ENCODE peak calls at places on chromosomes 12 and 14, in seven cellular contexts. One of them, this sample, is unnamed.

GRCh38 chr14:91223028-91223783 is 21.3 kb downstream of the GPR68 start:
- DNase-seq in AG04450: no peak
- DNase-seq in activated CD4-positive, alpha-beta T cell treated with anti-CD3 and anti-CD28 coated beads, Interleukin-2, amount 10 ng/mL, durations not matched to agents 7 days and 5 days: no peak
- DNase-seq in HCEC 1CT: peak; percentile 24
- DNase-seq in H4: no peak
- DNase-seq in H54: no peak
- DNase-seq in progenitor cell of endocrine pancreas: no peak
- DNase-seq in this sample: peak; percentile 56

GRCh38 chr12:63294327-63294632 is 143.3 kb upstream of the AVPR1A start:
- DNase-seq in AG04450: no peak
- DNase-seq in activated CD4-positive, alpha-beta T cell treated with anti-CD3 and anti-CD28 coated beads, Interleukin-2, amount 10 ng/mL, durations not matched to agents 7 days and 5 days: no peak
- DNase-seq in HCEC 1CT: peak; percentile 10
- DNase-seq in H4: peak; percentile 85
- DNase-seq in H54: peak; percentile 15
- DNase-seq in progenitor cell of endocrine pancreas: no peak
- DNase-seq in this sample: peak; percentile 67

GRCh38 chr14:63045612-63046320 is 508 bp upstream of the KCNH5 start:
- DNase-seq in AG04450: peak; percentile 26
- DNase-seq in activated CD4-positive, alpha-beta T cell treated with anti-CD3 and anti-CD28 coated beads, Interleukin-2, amount 10 ng/mL, durations not matched to agents 7 days and 5 days: no peak
- DNase-seq in HCEC 1CT: peak; percentile 49
- DNase-seq in H4: peak; percentile 17
- DNase-seq in H54: no peak
- DNase-seq in progenitor cell of endocrine pancreas: peak; percentile 76
- DNase-seq in this sample: peak; percentile 21

GRCh38 chr12:54977155-54977554 is 7.4 kb downstream of the TESPA1 start:
- DNase-seq in AG04450: no peak
- DNase-seq in activated CD4-positive, alpha-beta T cell treated with anti-CD3 and anti-CD28 coated beads, Interleukin-2, amount 10 ng/mL, durations not matched to agents 7 days and 5 days: no peak
- DNase-seq in HCEC 1CT: peak; percentile 65
- DNase-seq in H4: no peak
- DNase-seq in H54: peak; percentile 10
- DNase-seq in progenitor cell of endocrine pancreas: no peak
- DNase-seq in this sample: peak; percentile 69

GRCh38 chr12:81329088-81329487 is 251.2 kb downstream of the ACSS3 start:
- DNase-seq in AG04450: no peak
- DNase-seq in activated CD4-positive, alpha-beta T cell treated with anti-CD3 and anti-CD28 coated beads, Interleukin-2, amount 10 ng/mL, durations not matched to agents 7 days and 5 days: no peak
- DNase-seq in HCEC 1CT: peak; percentile 47
- DNase-seq in H4: peak; percentile 61
- DNase-seq in H54: peak; percentile 11
- DNase-seq in progenitor cell of endocrine pancreas: no peak
- DNase-seq in this sample: peak; percentile 59

GRCh38 chr12:120992989-120993388 is 14.6 kb downstream of the HNF1A start:
- DNase-seq in AG04450: no peak
- DNase-seq in activated CD4-positive, alpha-beta T cell treated with anti-CD3 and anti-CD28 coated beads, Interleukin-2, amount 10 ng/mL, durations not matched to agents 7 days and 5 days: no peak
- DNase-seq in HCEC 1CT: no peak
- DNase-seq in H4: no peak
- DNase-seq in H54: no peak
- DNase-seq in progenitor cell of endocrine pancreas: no peak
- DNase-seq in this sample: no peak

GRCh38 chr12:5512585-5512970 is 80.7 kb downstream of the NTF3 start:
- DNase-seq in AG04450: no peak
- DNase-seq in activated CD4-positive, alpha-beta T cell treated with anti-CD3 and anti-CD28 coated beads, Interleukin-2, amount 10 ng/mL, durations not matched to agents 7 days and 5 days: no peak
- DNase-seq in HCEC 1CT: no peak
- DNase-seq in H4: no peak
- DNase-seq in H54: no peak
- DNase-seq in progenitor cell of endocrine pancreas: peak; percentile 7
- DNase-seq in this sample: no peak

GRCh38 chr12:48003226-48004038 is 844 bp downstream of the COL2A1 start:
- DNase-seq in AG04450: no peak
- DNase-seq in activated CD4-positive, alpha-beta T cell treated with anti-CD3 and anti-CD28 coated beads, Interleukin-2, amount 10 ng/mL, durations not matched to agents 7 days and 5 days: no peak
- DNase-seq in HCEC 1CT: no peak
- DNase-seq in H4: no peak
- DNase-seq in H54: no peak
- DNase-seq in progenitor cell of endocrine pancreas: no peak
- DNase-seq in this sample: no peak

GRCh38 chr14:104132981-104133380 is 5.4 kb upstream of the KIF26A start:
- DNase-seq in AG04450: no peak
- DNase-seq in activated CD4-positive, alpha-beta T cell treated with anti-CD3 and anti-CD28 coated beads, Interleukin-2, amount 10 ng/mL, durations not matched to agents 7 days and 5 days: no peak
- DNase-seq in HCEC 1CT: no peak
- DNase-seq in H4: no peak
- DNase-seq in H54: no peak
- DNase-seq in progenitor cell of endocrine pancreas: no peak
- DNase-seq in this sample: no peak

GRCh38 chr14:89004195-89004594 is 179.7 kb downstream of the TTC8 start:
- DNase-seq in AG04450: peak; percentile 34
- DNase-seq in activated CD4-positive, alpha-beta T cell treated with anti-CD3 and anti-CD28 coated beads, Interleukin-2, amount 10 ng/mL, durations not matched to agents 7 days and 5 days: no peak
- DNase-seq in HCEC 1CT: peak; percentile 58
- DNase-seq in H4: no peak
- DNase-seq in H54: no peak
- DNase-seq in progenitor cell of endocrine pancreas: no peak
- DNase-seq in this sample: peak; percentile 79

GRCh38 chr12:7093892-7094291 is 1.6 kb upstream of the C1R start:
- DNase-seq in AG04450: no peak
- DNase-seq in activated CD4-positive, alpha-beta T cell treated with anti-CD3 and anti-CD28 coated beads, Interleukin-2, amount 10 ng/mL, durations not matched to agents 7 days and 5 days: no peak
- DNase-seq in HCEC 1CT: no peak
- DNase-seq in H4: no peak
- DNase-seq in H54: no peak
- DNase-seq in progenitor cell of endocrine pancreas: no peak
- DNase-seq in this sample: peak; percentile 71

GRCh38 chr12:46787496-46788055 is 38.2 kb downstream of the SLC38A4 start:
- DNase-seq in AG04450: no peak
- DNase-seq in activated CD4-positive, alpha-beta T cell treated with anti-CD3 and anti-CD28 coated beads, Interleukin-2, amount 10 ng/mL, durations not matched to agents 7 days and 5 days: no peak
- DNase-seq in HCEC 1CT: no peak
- DNase-seq in H4: no peak
- DNase-seq in H54: no peak
- DNase-seq in progenitor cell of endocrine pancreas: no peak
- DNase-seq in this sample: no peak

GRCh38 chr12:109560867-109561710 is 12.2 kb downstream of the MMAB start:
- DNase-seq in AG04450: no peak
- DNase-seq in activated CD4-positive, alpha-beta T cell treated with anti-CD3 and anti-CD28 coated beads, Interleukin-2, amount 10 ng/mL, durations not matched to agents 7 days and 5 days: no peak
- DNase-seq in HCEC 1CT: no peak
- DNase-seq in H4: no peak
- DNase-seq in H54: no peak
- DNase-seq in progenitor cell of endocrine pancreas: no peak
- DNase-seq in this sample: no peak

GRCh38 chr12:16880864-16881285 is 274.9 kb upstream of the LMO3 start:
- DNase-seq in AG04450: no peak
- DNase-seq in activated CD4-positive, alpha-beta T cell treated with anti-CD3 and anti-CD28 coated beads, Interleukin-2, amount 10 ng/mL, durations not matched to agents 7 days and 5 days: no peak
- DNase-seq in HCEC 1CT: no peak
- DNase-seq in H4: no peak
- DNase-seq in H54: no peak
- DNase-seq in progenitor cell of endocrine pancreas: peak; percentile 34
- DNase-seq in this sample: no peak

GRCh38 chr14:94685166-94685581 is 73.0 kb downstream of the SERPINA3 start:
- DNase-seq in AG04450: no peak
- DNase-seq in activated CD4-positive, alpha-beta T cell treated with anti-CD3 and anti-CD28 coated beads, Interleukin-2, amount 10 ng/mL, durations not matched to agents 7 days and 5 days: no peak
- DNase-seq in HCEC 1CT: no peak
- DNase-seq in H4: no peak
- DNase-seq in H54: no peak
- DNase-seq in progenitor cell of endocrine pancreas: no peak
- DNase-seq in this sample: no peak

GRCh38 chr12:89351489-89352241 is 636 bp downstream of the DUSP6 start:
- DNase-seq in AG04450: no peak
- DNase-seq in activated CD4-positive, alpha-beta T cell treated with anti-CD3 and anti-CD28 coated beads, Interleukin-2, amount 10 ng/mL, durations not matched to agents 7 days and 5 days: peak; percentile 46
- DNase-seq in HCEC 1CT: peak; percentile 35
- DNase-seq in H4: peak; percentile 19
- DNase-seq in H54: no peak
- DNase-seq in progenitor cell of endocrine pancreas: peak; percentile 34
- DNase-seq in this sample: no peak

GRCh38 chr12:49410833-49411232 is 43.6 kb downstream of the SPATS2 start:
- DNase-seq in AG04450: no peak
- DNase-seq in activated CD4-positive, alpha-beta T cell treated with anti-CD3 and anti-CD28 coated beads, Interleukin-2, amount 10 ng/mL, durations not matched to agents 7 days and 5 days: no peak
- DNase-seq in HCEC 1CT: no peak
- DNase-seq in H4: no peak
- DNase-seq in H54: no peak
- DNase-seq in progenitor cell of endocrine pancreas: no peak
- DNase-seq in this sample: no peak

GRCh38 chr14:55062517-55063351 is 11.3 kb downstream of the MAPK1IP1L start:
- DNase-seq in AG04450: no peak
- DNase-seq in activated CD4-positive, alpha-beta T cell treated with anti-CD3 and anti-CD28 coated beads, Interleukin-2, amount 10 ng/mL, durations not matched to agents 7 days and 5 days: no peak
- DNase-seq in HCEC 1CT: no peak
- DNase-seq in H4: no peak
- DNase-seq in H54: no peak
- DNase-seq in progenitor cell of endocrine pancreas: no peak
- DNase-seq in this sample: no peak

GRCh38 chr14:100449225-100449987 is 126.3 kb downstream of the SLC25A47 start:
- DNase-seq in AG04450: no peak
- DNase-seq in activated CD4-positive, alpha-beta T cell treated with anti-CD3 and anti-CD28 coated beads, Interleukin-2, amount 10 ng/mL, durations not matched to agents 7 days and 5 days: no peak
- DNase-seq in HCEC 1CT: no peak
- DNase-seq in H4: no peak
- DNase-seq in H54: no peak
- DNase-seq in progenitor cell of endocrine pancreas: no peak
- DNase-seq in this sample: no peak

GRCh38 chr12:6158749-6159148 is 34.3 kb upstream of the VWF start:
- DNase-seq in AG04450: no peak
- DNase-seq in activated CD4-positive, alpha-beta T cell treated with anti-CD3 and anti-CD28 coated beads, Interleukin-2, amount 10 ng/mL, durations not matched to agents 7 days and 5 days: no peak
- DNase-seq in HCEC 1CT: no peak
- DNase-seq in H4: no peak
- DNase-seq in H54: no peak
- DNase-seq in progenitor cell of endocrine pancreas: no peak
- DNase-seq in this sample: no peak

GRCh38 chr12:90098132-90098779 is 389.6 kb upstream of the ATP2B1 start:
- DNase-seq in AG04450: no peak
- DNase-seq in activated CD4-positive, alpha-beta T cell treated with anti-CD3 and anti-CD28 coated beads, Interleukin-2, amount 10 ng/mL, durations not matched to agents 7 days and 5 days: no peak
- DNase-seq in HCEC 1CT: no peak
- DNase-seq in H4: peak; percentile 63
- DNase-seq in H54: no peak
- DNase-seq in progenitor cell of endocrine pancreas: no peak
- DNase-seq in this sample: no peak

GRCh38 chr14:96649327-96649601 is 147.1 kb downstream of the PAPOLA start:
- DNase-seq in AG04450: no peak
- DNase-seq in activated CD4-positive, alpha-beta T cell treated with anti-CD3 and anti-CD28 coated beads, Interleukin-2, amount 10 ng/mL, durations not matched to agents 7 days and 5 days: no peak
- DNase-seq in HCEC 1CT: no peak
- DNase-seq in H4: no peak
- DNase-seq in H54: no peak
- DNase-seq in progenitor cell of endocrine pancreas: no peak
- DNase-seq in this sample: no peak

GRCh38 chr12:62192486-62193250 is 67.5 kb upstream of the USP15 start:
- DNase-seq in AG04450: peak; percentile 34
- DNase-seq in activated CD4-positive, alpha-beta T cell treated with anti-CD3 and anti-CD28 coated beads, Interleukin-2, amount 10 ng/mL, durations not matched to agents 7 days and 5 days: peak; percentile 78
- DNase-seq in HCEC 1CT: peak; percentile 75
- DNase-seq in H4: peak; percentile 75
- DNase-seq in H54: peak; percentile 56
- DNase-seq in progenitor cell of endocrine pancreas: peak; percentile 52
- DNase-seq in this sample: peak; percentile 84

GRCh38 chr12:94192506-94192905 is 44.1 kb downstream of the PLXNC1 start:
- DNase-seq in AG04450: no peak
- DNase-seq in activated CD4-positive, alpha-beta T cell treated with anti-CD3 and anti-CD28 coated beads, Interleukin-2, amount 10 ng/mL, durations not matched to agents 7 days and 5 days: no peak
- DNase-seq in HCEC 1CT: peak; percentile 22
- DNase-seq in H4: no peak
- DNase-seq in H54: no peak
- DNase-seq in progenitor cell of endocrine pancreas: no peak
- DNase-seq in this sample: peak; percentile 53

GRCh38 chr12:14773685-14774073 is 29.6 kb downstream of the WBP11 start:
- DNase-seq in AG04450: no peak
- DNase-seq in activated CD4-positive, alpha-beta T cell treated with anti-CD3 and anti-CD28 coated beads, Interleukin-2, amount 10 ng/mL, durations not matched to agents 7 days and 5 days: no peak
- DNase-seq in HCEC 1CT: no peak
- DNase-seq in H4: no peak
- DNase-seq in H54: no peak
- DNase-seq in progenitor cell of endocrine pancreas: peak; percentile 38
- DNase-seq in this sample: no peak

GRCh38 chr12:123250471-123251383 is 17.5 kb downstream of the MTRFR start:
- DNase-seq in AG04450: no peak
- DNase-seq in activated CD4-positive, alpha-beta T cell treated with anti-CD3 and anti-CD28 coated beads, Interleukin-2, amount 10 ng/mL, durations not matched to agents 7 days and 5 days: no peak
- DNase-seq in HCEC 1CT: no peak
- DNase-seq in H4: peak; percentile 90
- DNase-seq in H54: no peak
- DNase-seq in progenitor cell of endocrine pancreas: no peak
- DNase-seq in this sample: no peak

GRCh38 chr12:107319536-107320030 is 226.2 kb upstream of the CRY1 start:
- DNase-seq in AG04450: no peak
- DNase-seq in activated CD4-positive, alpha-beta T cell treated with anti-CD3 and anti-CD28 coated beads, Interleukin-2, amount 10 ng/mL, durations not matched to agents 7 days and 5 days: peak; percentile 27
- DNase-seq in HCEC 1CT: no peak
- DNase-seq in H4: no peak
- DNase-seq in H54: no peak
- DNase-seq in progenitor cell of endocrine pancreas: no peak
- DNase-seq in this sample: no peak

GRCh38 chr12:107400686-107401447 is 284.7 kb upstream of the PWP1 start:
- DNase-seq in AG04450: no peak
- DNase-seq in activated CD4-positive, alpha-beta T cell treated with anti-CD3 and anti-CD28 coated beads, Interleukin-2, amount 10 ng/mL, durations not matched to agents 7 days and 5 days: no peak
- DNase-seq in HCEC 1CT: no peak
- DNase-seq in H4: peak; percentile 37
- DNase-seq in H54: no peak
- DNase-seq in progenitor cell of endocrine pancreas: no peak
- DNase-seq in this sample: peak; percentile 43

GRCh38 chr14:89013098-89013504 is 188.7 kb downstream of the TTC8 start:
- DNase-seq in AG04450: no peak
- DNase-seq in activated CD4-positive, alpha-beta T cell treated with anti-CD3 and anti-CD28 coated beads, Interleukin-2, amount 10 ng/mL, durations not matched to agents 7 days and 5 days: no peak
- DNase-seq in HCEC 1CT: peak; percentile 33
- DNase-seq in H4: peak; percentile 86
- DNase-seq in H54: peak; percentile 19
- DNase-seq in progenitor cell of endocrine pancreas: no peak
- DNase-seq in this sample: peak; percentile 51